ENCODE peak calls at places on chromosomes 1 and 21, in four cellular contexts. One of them, this sample, is unnamed.

GRCh38 chr1:247131236-247131635 is 27.1 kb upstream of the ZNF669 start:
- DNase-seq in CD4-positive, alpha-beta T cell: no peak
- DNase-seq in amniotic stem cell: no peak
- DNase-seq in left ventricle myocardium inferior: no peak
- DNase-seq in this sample: no peak

GRCh38 chr1:163870666-163871065 is 548.9 kb downstream of the NUF2 start:
- DNase-seq in CD4-positive, alpha-beta T cell: no peak
- DNase-seq in amniotic stem cell: no peak
- DNase-seq in left ventricle myocardium inferior: no peak
- DNase-seq in this sample: no peak

GRCh38 chr1:222042120-222042519 is 300.2 kb upstream of the DUSP10 start:
- DNase-seq in CD4-positive, alpha-beta T cell: no peak
- DNase-seq in amniotic stem cell: no peak
- DNase-seq in left ventricle myocardium inferior: no peak
- DNase-seq in this sample: no peak

GRCh38 chr1:82485591-82486369 is 685.0 kb downstream of the ADGRL2 start:
- DNase-seq in CD4-positive, alpha-beta T cell: no peak
- DNase-seq in amniotic stem cell: no peak
- DNase-seq in left ventricle myocardium inferior: peak; percentile 33
- DNase-seq in this sample: no peak

GRCh38 chr21:15631342-15631741 is 98.4 kb upstream of the USP25 start:
- DNase-seq in CD4-positive, alpha-beta T cell: no peak
- DNase-seq in amniotic stem cell: peak; percentile 38
- DNase-seq in left ventricle myocardium inferior: no peak
- DNase-seq in this sample: no peak

GRCh38 chr1:34696230-34696629 is 58.6 kb upstream of the GJB5 start:
- DNase-seq in CD4-positive, alpha-beta T cell: no peak
- DNase-seq in amniotic stem cell: no peak
- DNase-seq in left ventricle myocardium inferior: no peak
- DNase-seq in this sample: no peak

GRCh38 chr1:6833804-6834203 is 48.5 kb downstream of the CAMTA1 start:
- DNase-seq in CD4-positive, alpha-beta T cell: no peak
- DNase-seq in amniotic stem cell: no peak
- DNase-seq in left ventricle myocardium inferior: no peak
- DNase-seq in this sample: no peak

GRCh38 chr1:202654079-202654478 is 56.2 kb downstream of the SYT2 start:
- DNase-seq in CD4-positive, alpha-beta T cell: no peak
- DNase-seq in amniotic stem cell: no peak
- DNase-seq in left ventricle myocardium inferior: no peak
- DNase-seq in this sample: no peak

GRCh38 chr1:37620707-37621106 is 14.0 kb downstream of the RSPO1 start:
- DNase-seq in CD4-positive, alpha-beta T cell: no peak
- DNase-seq in amniotic stem cell: no peak
- DNase-seq in left ventricle myocardium inferior: no peak
- DNase-seq in this sample: no peak

GRCh38 chr21:25881524-25882376 is 147.0 kb downstream of the GABPA start:
- DNase-seq in CD4-positive, alpha-beta T cell: peak; percentile 57
- DNase-seq in amniotic stem cell: no peak
- DNase-seq in left ventricle myocardium inferior: peak; percentile 53
- DNase-seq in this sample: peak; percentile 40

GRCh38 chr1:210687582-210688279 is 359.0 kb downstream of the HHAT start:
- DNase-seq in CD4-positive, alpha-beta T cell: no peak
- DNase-seq in amniotic stem cell: no peak
- DNase-seq in left ventricle myocardium inferior: no peak
- DNase-seq in this sample: no peak

GRCh38 chr1:220733090-220733569 is 15.0 kb upstream of the MTARC2 start:
- DNase-seq in CD4-positive, alpha-beta T cell: peak; percentile 73
- DNase-seq in amniotic stem cell: peak; percentile 45
- DNase-seq in left ventricle myocardium inferior: peak; percentile 62
- DNase-seq in this sample: peak; percentile 73

GRCh38 chr21:42003051-42003461 is 7.1 kb downstream of the ZBTB21 start:
- DNase-seq in CD4-positive, alpha-beta T cell: no peak
- DNase-seq in amniotic stem cell: no peak
- DNase-seq in left ventricle myocardium inferior: no peak
- DNase-seq in this sample: peak; percentile 32

GRCh38 chr1:208652300-208653160 is 408.3 kb upstream of the PLXNA2 start:
- DNase-seq in CD4-positive, alpha-beta T cell: no peak
- DNase-seq in amniotic stem cell: peak; percentile 43
- DNase-seq in left ventricle myocardium inferior: peak; percentile 20
- DNase-seq in this sample: peak; percentile 42

GRCh38 chr21:33380483-33380998 is 22.7 kb upstream of the IFNGR2 start:
- DNase-seq in CD4-positive, alpha-beta T cell: peak; percentile 81
- DNase-seq in amniotic stem cell: peak; percentile 92
- DNase-seq in left ventricle myocardium inferior: peak; percentile 90
- DNase-seq in this sample: peak; percentile 66

GRCh38 chr1:10626781-10627410 is 152.1 kb downstream of the PEX14 start:
- DNase-seq in CD4-positive, alpha-beta T cell: no peak
- DNase-seq in amniotic stem cell: no peak
- DNase-seq in left ventricle myocardium inferior: no peak
- DNase-seq in this sample: no peak

GRCh38 chr21:46035809-46036695 is 54.5 kb downstream of the COL6A1 start:
- DNase-seq in CD4-positive, alpha-beta T cell: no peak
- DNase-seq in amniotic stem cell: no peak
- DNase-seq in left ventricle myocardium inferior: peak; percentile 71
- DNase-seq in this sample: no peak

GRCh38 chr1:3444736-3445135 is 9.7 kb upstream of the ARHGEF16 start:
- DNase-seq in CD4-positive, alpha-beta T cell: no peak
- DNase-seq in amniotic stem cell: no peak
- DNase-seq in left ventricle myocardium inferior: no peak
- DNase-seq in this sample: no peak

GRCh38 chr21:41932576-41933258 is 21.1 kb downstream of the C2CD2 start:
- DNase-seq in CD4-positive, alpha-beta T cell: no peak
- DNase-seq in amniotic stem cell: no peak
- DNase-seq in left ventricle myocardium inferior: peak; percentile 51
- DNase-seq in this sample: no peak

This sample was measured in T-helper 2 cell.